ENCODE peak calls at places on chromosomes 7 and 10, in ten cellular contexts. One of them, this sample, is unnamed.
A peak's percentile ranks its signal among the peaks of the same experiment; 100 is the strongest.

GRCh38 chr7:77205706-77206105 is 6.1 kb upstream of the FGL2 start:
- DNase-seq in cardiac fibroblast: no peak
- DNase-seq in OCI-LY7: no peak
- DNase-seq in PC-3: no peak
- DNase-seq in CD4-positive, alpha-beta T cell: no peak
- DNase-seq in AG04449: no peak
- DNase-seq in choroid plexus epithelial cell: no peak
- DNase-seq in WERI-Rb-1: no peak
- DNase-seq in Calu3: no peak
- DNase-seq in fibroblast of pulmonary artery: no peak
- DNase-seq in this sample: no peak

GRCh38 chr7:36084485-36085091 is 68.5 kb upstream of the EEPD1 start:
- DNase-seq in cardiac fibroblast: peak; percentile 22
- DNase-seq in OCI-LY7: no peak
- DNase-seq in PC-3: peak; percentile 55
- DNase-seq in CD4-positive, alpha-beta T cell: no peak
- DNase-seq in AG04449: no peak
- DNase-seq in choroid plexus epithelial cell: peak; percentile 64
- DNase-seq in WERI-Rb-1: peak; percentile 81
- DNase-seq in Calu3: peak; percentile 83
- DNase-seq in fibroblast of pulmonary artery: peak; percentile 45
- DNase-seq in this sample: peak; percentile 24

GRCh38 chr10:14453593-14453992 is 122.9 kb upstream of the FRMD4A start:
- DNase-seq in cardiac fibroblast: no peak
- DNase-seq in OCI-LY7: no peak
- DNase-seq in PC-3: no peak
- DNase-seq in CD4-positive, alpha-beta T cell: no peak
- DNase-seq in AG04449: no peak
- DNase-seq in choroid plexus epithelial cell: no peak
- DNase-seq in WERI-Rb-1: no peak
- DNase-seq in Calu3: no peak
- DNase-seq in fibroblast of pulmonary artery: no peak
- DNase-seq in this sample: no peak

GRCh38 chr10:103661951-103662405 is 168.5 kb downstream of the NEURL1 start:
- DNase-seq in cardiac fibroblast: peak; percentile 15
- DNase-seq in OCI-LY7: no peak
- DNase-seq in PC-3: no peak
- DNase-seq in CD4-positive, alpha-beta T cell: no peak
- DNase-seq in AG04449: no peak
- DNase-seq in choroid plexus epithelial cell: peak; percentile 24
- DNase-seq in WERI-Rb-1: no peak
- DNase-seq in Calu3: no peak
- DNase-seq in fibroblast of pulmonary artery: no peak
- DNase-seq in this sample: no peak

GRCh38 chr7:151876112-151876898 is 610 bp downstream of the PRKAG2 start:
- DNase-seq in cardiac fibroblast: peak; percentile 29
- DNase-seq in OCI-LY7: no peak
- DNase-seq in PC-3: peak; percentile 24
- DNase-seq in CD4-positive, alpha-beta T cell: peak; percentile 58
- DNase-seq in AG04449: no peak
- DNase-seq in choroid plexus epithelial cell: peak; percentile 39
- DNase-seq in WERI-Rb-1: peak; percentile 80
- DNase-seq in Calu3: peak; percentile 56
- DNase-seq in fibroblast of pulmonary artery: peak; percentile 8
- DNase-seq in this sample: peak; percentile 53

GRCh38 chr7:154767821-154768415 is 235.0 kb downstream of the PAXIP1 start:
- DNase-seq in cardiac fibroblast: no peak
- DNase-seq in OCI-LY7: no peak
- DNase-seq in PC-3: no peak
- DNase-seq in CD4-positive, alpha-beta T cell: no peak
- DNase-seq in AG04449: no peak
- DNase-seq in choroid plexus epithelial cell: no peak
- DNase-seq in WERI-Rb-1: no peak
- DNase-seq in Calu3: no peak
- DNase-seq in fibroblast of pulmonary artery: no peak
- DNase-seq in this sample: no peak

GRCh38 chr7:722847-723246 is 3.7 kb upstream of the DNAAF5 start:
- DNase-seq in cardiac fibroblast: no peak
- DNase-seq in OCI-LY7: no peak
- DNase-seq in PC-3: no peak
- DNase-seq in CD4-positive, alpha-beta T cell: no peak
- DNase-seq in AG04449: no peak
- DNase-seq in choroid plexus epithelial cell: no peak
- DNase-seq in WERI-Rb-1: no peak
- DNase-seq in Calu3: no peak
- DNase-seq in fibroblast of pulmonary artery: no peak
- DNase-seq in this sample: no peak

GRCh38 chr7:139232377-139232717 is 1.3 kb downstream of the UBN2 start:
- DNase-seq in cardiac fibroblast: peak; percentile 53
- DNase-seq in OCI-LY7: no peak
- DNase-seq in PC-3: no peak
- DNase-seq in CD4-positive, alpha-beta T cell: no peak
- DNase-seq in AG04449: no peak
- DNase-seq in choroid plexus epithelial cell: no peak
- DNase-seq in WERI-Rb-1: no peak
- DNase-seq in Calu3: no peak
- DNase-seq in fibroblast of pulmonary artery: no peak
- DNase-seq in this sample: no peak

DNA sequence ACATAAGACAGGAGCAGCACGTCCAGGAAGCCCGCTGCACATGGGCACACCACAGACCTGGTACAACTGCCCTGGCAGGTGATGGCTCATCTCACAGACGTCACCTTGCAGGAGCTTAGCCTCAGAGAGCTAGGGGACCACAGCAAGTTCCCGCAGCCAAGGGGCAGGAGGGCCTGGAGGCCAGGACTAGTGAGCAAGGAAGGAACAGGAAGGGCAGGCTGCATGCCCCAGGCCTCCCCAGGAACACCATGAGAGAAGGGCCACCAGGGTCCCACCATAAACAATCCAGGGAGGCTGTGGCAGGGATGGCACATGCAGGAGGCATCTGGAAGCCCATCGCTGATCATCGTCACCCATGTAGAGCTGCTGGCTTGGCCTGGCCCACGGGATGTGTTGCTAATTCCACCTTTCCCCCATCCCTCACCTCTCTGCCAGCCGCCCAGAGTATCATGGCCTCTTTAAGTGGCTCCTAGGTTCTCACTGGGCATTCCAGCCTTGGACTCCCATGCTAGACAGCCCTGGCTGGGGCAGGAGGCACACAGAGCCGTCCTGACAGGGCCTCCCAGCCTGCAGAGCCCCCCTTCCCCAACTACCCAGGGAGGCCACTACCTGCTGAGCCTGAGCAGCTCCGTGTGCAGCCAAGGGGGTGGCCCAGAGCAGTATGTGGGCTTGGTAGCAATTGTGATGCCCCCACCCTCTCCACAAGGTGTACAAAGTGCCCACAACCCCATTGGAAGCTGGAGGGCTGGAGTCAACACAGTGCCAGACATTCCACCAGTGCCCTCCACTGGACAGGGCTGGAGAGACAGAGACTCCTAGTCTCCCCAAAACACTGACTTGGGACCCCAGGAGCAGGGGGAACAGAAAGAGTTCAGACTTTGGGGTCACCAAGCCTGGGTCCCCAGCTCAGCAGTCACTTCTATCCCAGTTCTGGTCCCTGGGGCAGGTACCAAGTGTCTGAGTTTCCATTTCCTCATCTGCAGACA is 35.5 kb downstream of the GRID1 start:
- DNase-seq in cardiac fibroblast: no peak
- DNase-seq in OCI-LY7: no peak
- DNase-seq in PC-3: no peak
- DNase-seq in CD4-positive, alpha-beta T cell: no peak
- DNase-seq in AG04449: no peak
- DNase-seq in choroid plexus epithelial cell: no peak
- DNase-seq in WERI-Rb-1: no peak
- DNase-seq in Calu3: no peak
- DNase-seq in fibroblast of pulmonary artery: no peak
- DNase-seq in this sample: no peak
- TF ChIP-seq CTCF in cardiac fibroblast: no peak
- TF ChIP-seq CTCF in OCI-LY7: peak; percentile 39
- TF ChIP-seq CTCF in PC-3: no peak
- TF ChIP-seq CTCF in CD4-positive, alpha-beta T cell: no peak
- TF ChIP-seq CTCF in AG04449: no peak
- TF ChIP-seq CTCF in choroid plexus epithelial cell: no peak
- TF ChIP-seq CTCF in WERI-Rb-1: peak; percentile 60
- TF ChIP-seq CTCF in Calu3: no peak
- TF ChIP-seq CTCF in fibroblast of pulmonary artery: no peak
- TF ChIP-seq CTCF in this sample: no peak

GRCh38 chr10:23319835-23320234 is 24.8 kb downstream of the C10orf67 start:
- DNase-seq in cardiac fibroblast: no peak
- DNase-seq in OCI-LY7: no peak
- DNase-seq in PC-3: no peak
- DNase-seq in CD4-positive, alpha-beta T cell: no peak
- DNase-seq in AG04449: no peak
- DNase-seq in choroid plexus epithelial cell: no peak
- DNase-seq in WERI-Rb-1: no peak
- DNase-seq in Calu3: no peak
- DNase-seq in fibroblast of pulmonary artery: no peak
- DNase-seq in this sample: no peak

GRCh38 chr10:23326541-23327307 is 17.9 kb downstream of the C10orf67 start:
- DNase-seq in cardiac fibroblast: no peak
- DNase-seq in OCI-LY7: no peak
- DNase-seq in PC-3: no peak
- DNase-seq in CD4-positive, alpha-beta T cell: no peak
- DNase-seq in AG04449: no peak
- DNase-seq in choroid plexus epithelial cell: peak; percentile 56
- DNase-seq in WERI-Rb-1: no peak
- DNase-seq in Calu3: no peak
- DNase-seq in fibroblast of pulmonary artery: no peak
- DNase-seq in this sample: no peak

GRCh38 chr10:23330953-23331352 is 13.6 kb downstream of the C10orf67 start:
- DNase-seq in cardiac fibroblast: no peak
- DNase-seq in OCI-LY7: no peak
- DNase-seq in PC-3: no peak
- DNase-seq in CD4-positive, alpha-beta T cell: no peak
- DNase-seq in AG04449: no peak
- DNase-seq in choroid plexus epithelial cell: no peak
- DNase-seq in WERI-Rb-1: no peak
- DNase-seq in Calu3: no peak
- DNase-seq in fibroblast of pulmonary artery: no peak
- DNase-seq in this sample: no peak

GRCh38 chr10:23322082-23322481 is 22.5 kb downstream of the C10orf67 start:
- DNase-seq in cardiac fibroblast: no peak
- DNase-seq in OCI-LY7: no peak
- DNase-seq in PC-3: no peak
- DNase-seq in CD4-positive, alpha-beta T cell: no peak
- DNase-seq in AG04449: no peak
- DNase-seq in choroid plexus epithelial cell: no peak
- DNase-seq in WERI-Rb-1: no peak
- DNase-seq in Calu3: no peak
- DNase-seq in fibroblast of pulmonary artery: no peak
- DNase-seq in this sample: no peak

DNA sequence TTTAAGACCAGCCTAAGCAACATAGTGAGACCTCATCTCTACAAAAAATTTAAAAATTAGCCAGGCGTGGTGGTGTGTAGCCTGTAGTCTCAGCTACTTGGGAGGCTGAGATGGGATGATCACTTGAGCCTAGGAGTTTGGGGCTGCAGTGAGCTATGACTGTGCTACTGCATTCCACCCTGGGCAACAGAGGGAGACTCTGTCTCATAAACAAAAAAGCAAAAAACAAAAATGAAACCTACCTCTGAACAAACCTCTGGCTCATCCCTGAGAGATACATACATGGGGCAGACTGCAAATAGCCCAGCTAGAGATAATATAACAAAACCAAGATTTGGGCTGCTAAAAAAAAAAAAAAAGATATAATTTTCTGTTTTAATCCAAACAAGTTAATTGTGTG is 19.5 kb downstream of the C10orf67 start:
- DNase-seq in cardiac fibroblast: no peak
- DNase-seq in OCI-LY7: no peak
- DNase-seq in PC-3: no peak
- DNase-seq in CD4-positive, alpha-beta T cell: no peak
- DNase-seq in AG04449: no peak
- DNase-seq in choroid plexus epithelial cell: peak; percentile 13
- DNase-seq in WERI-Rb-1: no peak
- DNase-seq in Calu3: no peak
- DNase-seq in fibroblast of pulmonary artery: no peak
- DNase-seq in this sample: no peak
- TF ChIP-seq CTCF in cardiac fibroblast: no peak
- TF ChIP-seq CTCF in OCI-LY7: no peak
- TF ChIP-seq CTCF in PC-3: no peak
- TF ChIP-seq CTCF in CD4-positive, alpha-beta T cell: no peak
- TF ChIP-seq CTCF in AG04449: no peak
- TF ChIP-seq CTCF in choroid plexus epithelial cell: peak; percentile 21
- TF ChIP-seq CTCF in WERI-Rb-1: no peak
- TF ChIP-seq CTCF in Calu3: no peak
- TF ChIP-seq CTCF in fibroblast of pulmonary artery: peak; percentile 16
- TF ChIP-seq CTCF in this sample: no peak

GRCh38 chr7:65477326-65477725 is 103.7 kb downstream of the ZNF92 start:
- DNase-seq in cardiac fibroblast: peak; percentile 28
- DNase-seq in OCI-LY7: peak; percentile 60
- DNase-seq in PC-3: peak; percentile 50
- DNase-seq in CD4-positive, alpha-beta T cell: no peak
- DNase-seq in AG04449: no peak
- DNase-seq in choroid plexus epithelial cell: peak; percentile 41
- DNase-seq in WERI-Rb-1: peak; percentile 84
- DNase-seq in Calu3: no peak
- DNase-seq in fibroblast of pulmonary artery: no peak
- DNase-seq in this sample: no peak
- TF ChIP-seq CTCF in cardiac fibroblast: peak; percentile 31
- TF ChIP-seq CTCF in OCI-LY7: peak; percentile 61
- TF ChIP-seq CTCF in PC-3: peak; percentile 56
- TF ChIP-seq CTCF in CD4-positive, alpha-beta T cell: no peak
- TF ChIP-seq CTCF in AG04449: no peak
- TF ChIP-seq CTCF in choroid plexus epithelial cell: peak; percentile 54
- TF ChIP-seq CTCF in WERI-Rb-1: peak; percentile 85
- TF ChIP-seq CTCF in Calu3: no peak
- TF ChIP-seq CTCF in fibroblast of pulmonary artery: no peak
- TF ChIP-seq CTCF in this sample: peak; percentile 55

GRCh38 chr10:59177031-59177861 is 803 bp downstream of the PHYHIPL start:
- DNase-seq in cardiac fibroblast: peak; percentile 91
- DNase-seq in OCI-LY7: no peak
- DNase-seq in PC-3: peak; percentile 85
- DNase-seq in CD4-positive, alpha-beta T cell: no peak
- DNase-seq in AG04449: peak; percentile 21
- DNase-seq in choroid plexus epithelial cell: peak; percentile 82
- DNase-seq in WERI-Rb-1: peak; percentile 63
- DNase-seq in Calu3: peak; percentile 26
- DNase-seq in fibroblast of pulmonary artery: peak; percentile 83
- DNase-seq in this sample: peak; percentile 22

GRCh38 chr10:59177862-59178235 is 1.4 kb downstream of the PHYHIPL start:
- DNase-seq in cardiac fibroblast: no peak
- DNase-seq in OCI-LY7: no peak
- DNase-seq in PC-3: no peak
- DNase-seq in CD4-positive, alpha-beta T cell: no peak
- DNase-seq in AG04449: no peak
- DNase-seq in choroid plexus epithelial cell: no peak
- DNase-seq in WERI-Rb-1: no peak
- DNase-seq in Calu3: no peak
- DNase-seq in fibroblast of pulmonary artery: no peak
- DNase-seq in this sample: no peak

GRCh38 chr10:59179027-59179426 is 2.6 kb downstream of the PHYHIPL start:
- DNase-seq in cardiac fibroblast: no peak
- DNase-seq in OCI-LY7: no peak
- DNase-seq in PC-3: no peak
- DNase-seq in CD4-positive, alpha-beta T cell: no peak
- DNase-seq in AG04449: no peak
- DNase-seq in choroid plexus epithelial cell: no peak
- DNase-seq in WERI-Rb-1: no peak
- DNase-seq in Calu3: no peak
- DNase-seq in fibroblast of pulmonary artery: no peak
- DNase-seq in this sample: no peak

GRCh38 chr10:59180689-59181270 is 4.3 kb downstream of the PHYHIPL start:
- DNase-seq in cardiac fibroblast: no peak
- DNase-seq in OCI-LY7: no peak
- DNase-seq in PC-3: no peak
- DNase-seq in CD4-positive, alpha-beta T cell: no peak
- DNase-seq in AG04449: no peak
- DNase-seq in choroid plexus epithelial cell: no peak
- DNase-seq in WERI-Rb-1: no peak
- DNase-seq in Calu3: no peak
- DNase-seq in fibroblast of pulmonary artery: no peak
- DNase-seq in this sample: no peak

GRCh38 chr10:59181668-59182067 is 5.2 kb downstream of the PHYHIPL start:
- DNase-seq in cardiac fibroblast: peak; percentile 80
- DNase-seq in OCI-LY7: peak; percentile 24
- DNase-seq in PC-3: peak; percentile 80
- DNase-seq in CD4-positive, alpha-beta T cell: no peak
- DNase-seq in AG04449: peak; percentile 1
- DNase-seq in choroid plexus epithelial cell: peak; percentile 87
- DNase-seq in WERI-Rb-1: peak; percentile 19
- DNase-seq in Calu3: peak; percentile 41
- DNase-seq in fibroblast of pulmonary artery: peak; percentile 78
- DNase-seq in this sample: peak; percentile 9
- TF ChIP-seq CTCF in cardiac fibroblast: peak; percentile 58
- TF ChIP-seq CTCF in OCI-LY7: peak; percentile 65
- TF ChIP-seq CTCF in PC-3: peak; percentile 89
- TF ChIP-seq CTCF in CD4-positive, alpha-beta T cell: no peak
- TF ChIP-seq CTCF in AG04449: peak; percentile 52
- TF ChIP-seq CTCF in choroid plexus epithelial cell: peak; percentile 75
- TF ChIP-seq CTCF in WERI-Rb-1: peak; percentile 53
- TF ChIP-seq CTCF in Calu3: peak; percentile 49
- TF ChIP-seq CTCF in fibroblast of pulmonary artery: peak; percentile 65
- TF ChIP-seq CTCF in this sample: peak; percentile 70

This sample was measured in progenitor cell of endocrine pancreas.